ENCODE peak calls at places on chromosome 19, in seven cellular contexts. W is fibroblast of gingiva; Y is left lung; Z is stimulated activated CD8-positive, alpha-beta memory T cell treated with anti-CD3 and anti-CD28 coated beads, Interleukin-7, amount 100 ng/mL, for 1 hour; E is trophoblast cell; J is astrocyte of the spinal cord; D is memory B cell. V is an unnamed sample.

GRCh38 chr19:29831041-29831548 is 19.3 kb downstream of the CCNE1 start:
- DNase-seq in W (no peak), Y (no peak), Z (no peak), E (peak), J (no peak), D (no peak), V (peak)

GRCh38 chr19:15508035-15508710 is at the start of gene CYP4F22:
- DNase-seq in W (no peak), Y (no peak), Z (no peak), E (no peak), J (no peak), D (no peak), V (peak)

GRCh38 chr19:3785938-3786824 is at the start of gene MATK:
- DNase-seq in W (no peak), Y (no peak), Z (no peak), E (no peak), J (no peak), D (no peak), V (peak)

GRCh38 chr19:14961956-14962685 is 17.5 kb downstream of the SLC1A6 start:
- DNase-seq in W (no peak), Y (no peak), Z (no peak), E (no peak), J (no peak), D (no peak), V (no peak)

GRCh38 chr19:18091217-18091608 is 4.5 kb upstream of the IL12RB1 start:
- DNase-seq in W (no peak), Y (peak), Z (peak), E (no peak), J (no peak), D (peak), V (peak)

GRCh38 chr19:2782357-2782935 is 627 bp downstream of the SGTA start:
- DNase-seq in W (no peak), Y (no peak), Z (no peak), E (peak), J (no peak), D (no peak), V (no peak)

GRCh38 chr19:1093811-1094553 is 1.2 kb downstream of the POLR2E start:
- DNase-seq in W (no peak), Y (no peak), Z (no peak), E (no peak), J (no peak), D (no peak), V (no peak)

GRCh38 chr19:5091576-5092215 is 122.8 kb downstream of the KDM4B start:
- DNase-seq in W (no peak), Y (no peak), Z (no peak), E (no peak), J (no peak), D (no peak), V (no peak)

GRCh38 chr19:49931293-49932040 is 2.2 kb upstream of the NUP62 start:
- DNase-seq in W (no peak), Y (no peak), Z (no peak), E (no peak), J (no peak), D (no peak), V (no peak)

GRCh38 chr19:29519146-29519545 is 6.6 kb upstream of the VSTM2B start:
- DNase-seq in W (no peak), Y (no peak), Z (no peak), E (no peak), J (no peak), D (no peak), V (no peak)

GRCh38 chr19:4660181-4660791 is 9.9 kb downstream of the MYDGF start:
- DNase-seq in W (no peak), Y (no peak), Z (no peak), E (peak), J (no peak), D (no peak), V (no peak)

GRCh38 chr19:5687360-5688198 is 2.5 kb upstream of the RPL36 start:
- DNase-seq in W (no peak), Y (no peak), Z (no peak), E (no peak), J (no peak), D (no peak), V (no peak)

GRCh38 chr19:12788682-12789097 is 2.6 kb upstream of the JUNB start:
- DNase-seq in W (peak), Y (peak), Z (no peak), E (peak), J (peak), D (peak), V (no peak)

GRCh38 chr19:33245948-33246728 is 20.5 kb upstream of the SLC7A10 start:
- DNase-seq in W (no peak), Y (no peak), Z (no peak), E (peak), J (no peak), D (no peak), V (no peak)

GRCh38 chr19:2550431-2551171 is 74.7 kb downstream of the GADD45B start:
- DNase-seq in W (no peak), Y (peak), Z (no peak), E (no peak), J (no peak), D (no peak), V (no peak)

GRCh38 chr19:35260694-35261304 is 8.0 kb upstream of the USF2 start:
- DNase-seq in W (no peak), Y (peak), Z (no peak), E (no peak), J (no peak), D (no peak), V (no peak)

GRCh38 chr19:42471554-42472249 is 29.0 kb upstream of the CXCL17 start:
- DNase-seq in W (peak), Y (no peak), Z (no peak), E (no peak), J (no peak), D (no peak), V (no peak)

GRCh38 chr19:4343056-4343844 is at the start of gene MPND:
- DNase-seq in W (peak), Y (peak), Z (peak), E (peak), J (peak), D (peak), V (peak)

GRCh38 chr19:2578911-2579677 is 103.2 kb downstream of the GADD45B start:
- DNase-seq in W (peak), Y (peak), Z (peak), E (peak), J (peak), D (no peak), V (peak)

GRCh38 chr19:54535601-54536000 is 33.0 kb downstream of the LAIR2 start:
- DNase-seq in W (no peak), Y (no peak), Z (no peak), E (no peak), J (no peak), D (no peak), V (no peak)

GRCh38 chr19:48365602-48366001 is 1.4 kb downstream of the SYNGR4 start:
- DNase-seq in W (no peak), Y (no peak), Z (no peak), E (no peak), J (no peak), D (no peak), V (no peak)

GRCh38 chr19:47613165-47614146 is 4.5 kb downstream of the BICRA start:
- DNase-seq in W (peak), Y (no peak), Z (no peak), E (peak), J (peak), D (no peak), V (no peak)

GRCh38 chr19:45179063-45179847 is 671 bp downstream of the BLOC1S3 start:
- DNase-seq in W (peak), Y (peak), Z (no peak), E (peak), J (no peak), D (peak), V (peak)

GRCh38 chr19:50646074-50646807 is 3.0 kb upstream of the C19orf81 start:
- DNase-seq in W (no peak), Y (no peak), Z (no peak), E (no peak), J (peak), D (no peak), V (no peak)

GRCh38 chr19:44607049-44607448 is 6.3 kb upstream of the IGSF23 start:
- DNase-seq in W (peak), Y (no peak), Z (no peak), E (peak), J (no peak), D (no peak), V (no peak)

V was measured in CD8-positive, alpha-beta T cell.